ENCODE peak calls at places on chromosomes 3 and 15, in six cellular contexts. One of them, this sample, is unnamed.

GRCh38 chr15:79035111-79035601 is 55.4 kb downstream of the RASGRF1 start:
- DNase-seq in CD8-positive, alpha-beta memory T cell: no peak
- DNase-seq in kidney epithelial cell: peak
- DNase-seq in HCT116: no peak
- DNase-seq in neuronal stem cell: no peak
- DNase-seq in A549: no peak
- DNase-seq in this sample: no peak

GRCh38 chr3:155995525-155996370 is 124.6 kb upstream of the KCNAB1 start:
- DNase-seq in CD8-positive, alpha-beta memory T cell: no peak
- DNase-seq in kidney epithelial cell: no peak
- DNase-seq in HCT116: peak
- DNase-seq in neuronal stem cell: peak
- DNase-seq in A549: peak
- DNase-seq in this sample: no peak

GRCh38 chr3:56673781-56674457 is 9.1 kb downstream of the TASOR start:
- DNase-seq in CD8-positive, alpha-beta memory T cell: no peak
- DNase-seq in kidney epithelial cell: no peak
- DNase-seq in HCT116: no peak
- DNase-seq in neuronal stem cell: no peak
- DNase-seq in A549: no peak
- DNase-seq in this sample: no peak

GRCh38 chr15:63815796-63816533 is 17.8 kb downstream of the HERC1 start:
- DNase-seq in CD8-positive, alpha-beta memory T cell: no peak
- DNase-seq in kidney epithelial cell: no peak
- DNase-seq in HCT116: no peak
- DNase-seq in neuronal stem cell: no peak
- DNase-seq in A549: no peak
- DNase-seq in this sample: no peak

GRCh38 chr3:180401226-180401625 is 200.7 kb upstream of the TTC14 start:
- DNase-seq in CD8-positive, alpha-beta memory T cell: no peak
- DNase-seq in kidney epithelial cell: no peak
- DNase-seq in HCT116: no peak
- DNase-seq in neuronal stem cell: no peak
- DNase-seq in A549: no peak
- DNase-seq in this sample: no peak

GRCh38 chr15:79815468-79815867 is 81.3 kb downstream of the MTHFS start:
- DNase-seq in CD8-positive, alpha-beta memory T cell: no peak
- DNase-seq in kidney epithelial cell: no peak
- DNase-seq in HCT116: no peak
- DNase-seq in neuronal stem cell: no peak
- DNase-seq in A549: no peak
- DNase-seq in this sample: no peak

GRCh38 chr3:10940106-10940505 is 52.4 kb upstream of the SLC6A1 start:
- DNase-seq in CD8-positive, alpha-beta memory T cell: no peak
- DNase-seq in kidney epithelial cell: no peak
- DNase-seq in HCT116: no peak
- DNase-seq in neuronal stem cell: no peak
- DNase-seq in A549: no peak
- DNase-seq in this sample: no peak

GRCh38 chr15:68614621-68615035 is 35.8 kb downstream of the CORO2B start:
- DNase-seq in CD8-positive, alpha-beta memory T cell: no peak
- DNase-seq in kidney epithelial cell: no peak
- DNase-seq in HCT116: no peak
- DNase-seq in neuronal stem cell: peak
- DNase-seq in A549: no peak
- DNase-seq in this sample: no peak

GRCh38 chr3:155737844-155738460 is 6.9 kb downstream of the PLCH1 start:
- DNase-seq in CD8-positive, alpha-beta memory T cell: no peak
- DNase-seq in kidney epithelial cell: peak
- DNase-seq in HCT116: peak
- DNase-seq in neuronal stem cell: no peak
- DNase-seq in A549: peak
- DNase-seq in this sample: no peak

GRCh38 chr3:141661229-141662196 is 76.6 kb upstream of the RNF7 start:
- DNase-seq in CD8-positive, alpha-beta memory T cell: no peak
- DNase-seq in kidney epithelial cell: no peak
- DNase-seq in HCT116: no peak
- DNase-seq in neuronal stem cell: no peak
- DNase-seq in A549: no peak
- DNase-seq in this sample: no peak

GRCh38 chr3:196537319-196537984 is 22.3 kb upstream of the SMCO1 start:
- DNase-seq in CD8-positive, alpha-beta memory T cell: peak
- DNase-seq in kidney epithelial cell: no peak
- DNase-seq in HCT116: no peak
- DNase-seq in neuronal stem cell: peak
- DNase-seq in A549: no peak
- DNase-seq in this sample: no peak

GRCh38 chr15:73239564-73240208 is 129.1 kb downstream of the HCN4 start:
- DNase-seq in CD8-positive, alpha-beta memory T cell: no peak
- DNase-seq in kidney epithelial cell: no peak
- DNase-seq in HCT116: no peak
- DNase-seq in neuronal stem cell: no peak
- DNase-seq in A549: peak
- DNase-seq in this sample: no peak

GRCh38 chr15:94002026-94002425 is 229.3 kb upstream of the MCTP2 start:
- DNase-seq in CD8-positive, alpha-beta memory T cell: no peak
- DNase-seq in kidney epithelial cell: no peak
- DNase-seq in HCT116: no peak
- DNase-seq in neuronal stem cell: no peak
- DNase-seq in A549: no peak
- DNase-seq in this sample: no peak

GRCh38 chr3:117322866-117323265 is 613.3 kb downstream of the TUSC7 start:
- DNase-seq in CD8-positive, alpha-beta memory T cell: no peak
- DNase-seq in kidney epithelial cell: no peak
- DNase-seq in HCT116: no peak
- DNase-seq in neuronal stem cell: peak
- DNase-seq in A549: peak
- DNase-seq in this sample: peak

GRCh38 chr3:56467108-56467507 is 1.2 kb downstream of the ERC2 start:
- DNase-seq in CD8-positive, alpha-beta memory T cell: no peak
- DNase-seq in kidney epithelial cell: peak
- DNase-seq in HCT116: no peak
- DNase-seq in neuronal stem cell: peak
- DNase-seq in A549: peak
- DNase-seq in this sample: peak

GRCh38 chr3:4550957-4551754 is 58.0 kb downstream of the ITPR1 start:
- DNase-seq in CD8-positive, alpha-beta memory T cell: no peak
- DNase-seq in kidney epithelial cell: no peak
- DNase-seq in HCT116: no peak
- DNase-seq in neuronal stem cell: no peak
- DNase-seq in A549: no peak
- DNase-seq in this sample: no peak

GRCh38 chr3:115068799-115069198 is 78.3 kb downstream of the ZBTB20 start:
- DNase-seq in CD8-positive, alpha-beta memory T cell: no peak
- DNase-seq in kidney epithelial cell: no peak
- DNase-seq in HCT116: no peak
- DNase-seq in neuronal stem cell: no peak
- DNase-seq in A549: no peak
- DNase-seq in this sample: no peak

GRCh38 chr3:177482048-177482741 is 284.9 kb upstream of the TBL1XR1 start:
- DNase-seq in CD8-positive, alpha-beta memory T cell: no peak
- DNase-seq in kidney epithelial cell: no peak
- DNase-seq in HCT116: no peak
- DNase-seq in neuronal stem cell: no peak
- DNase-seq in A549: no peak
- DNase-seq in this sample: no peak

GRCh38 chr15:43292375-43293078 is 25.8 kb upstream of the TGM5 start:
- DNase-seq in CD8-positive, alpha-beta memory T cell: no peak
- DNase-seq in kidney epithelial cell: no peak
- DNase-seq in HCT116: no peak
- DNase-seq in neuronal stem cell: no peak
- DNase-seq in A549: no peak
- DNase-seq in this sample: no peak

GRCh38 chr3:160695906-160696305 is 18.9 kb downstream of the ARL14 start:
- DNase-seq in CD8-positive, alpha-beta memory T cell: no peak
- DNase-seq in kidney epithelial cell: no peak
- DNase-seq in HCT116: no peak
- DNase-seq in neuronal stem cell: no peak
- DNase-seq in A549: no peak
- DNase-seq in this sample: peak

GRCh38 chr15:65638107-65638506 is 16.4 kb downstream of the SLC24A1 start:
- DNase-seq in CD8-positive, alpha-beta memory T cell: no peak
- DNase-seq in kidney epithelial cell: no peak
- DNase-seq in HCT116: no peak
- DNase-seq in neuronal stem cell: no peak
- DNase-seq in A549: no peak
- DNase-seq in this sample: no peak

GRCh38 chr15:71800835-71801745 is 9.3 kb upstream of the NR2E3 start:
- DNase-seq in CD8-positive, alpha-beta memory T cell: no peak
- DNase-seq in kidney epithelial cell: no peak
- DNase-seq in HCT116: peak
- DNase-seq in neuronal stem cell: peak
- DNase-seq in A549: peak
- DNase-seq in this sample: no peak

GRCh38 chr3:14801668-14802067 is 17.1 kb upstream of the FGD5 start:
- DNase-seq in CD8-positive, alpha-beta memory T cell: no peak
- DNase-seq in kidney epithelial cell: no peak
- DNase-seq in HCT116: no peak
- DNase-seq in neuronal stem cell: no peak
- DNase-seq in A549: no peak
- DNase-seq in this sample: no peak

GRCh38 chr15:90620379-90621134 is 90.8 kb downstream of the CRTC3 start:
- DNase-seq in CD8-positive, alpha-beta memory T cell: no peak
- DNase-seq in kidney epithelial cell: no peak
- DNase-seq in HCT116: no peak
- DNase-seq in neuronal stem cell: no peak
- DNase-seq in A549: no peak
- DNase-seq in this sample: no peak

GRCh38 chr3:88141458-88142083 is 8.2 kb upstream of the C3orf38 start:
- DNase-seq in CD8-positive, alpha-beta memory T cell: no peak
- DNase-seq in kidney epithelial cell: no peak
- DNase-seq in HCT116: no peak
- DNase-seq in neuronal stem cell: no peak
- DNase-seq in A549: no peak
- DNase-seq in this sample: peak

GRCh38 chr3:137121704-137122314 is 164.0 kb downstream of the IL20RB start:
- DNase-seq in CD8-positive, alpha-beta memory T cell: no peak
- DNase-seq in kidney epithelial cell: peak
- DNase-seq in HCT116: peak
- DNase-seq in neuronal stem cell: peak
- DNase-seq in A549: peak
- DNase-seq in this sample: peak

GRCh38 chr15:77027111-77027696 is 32.3 kb downstream of the PSTPIP1 start:
- DNase-seq in CD8-positive, alpha-beta memory T cell: no peak
- DNase-seq in kidney epithelial cell: no peak
- DNase-seq in HCT116: no peak
- DNase-seq in neuronal stem cell: no peak
- DNase-seq in A549: no peak
- DNase-seq in this sample: no peak
- H3K4me3 ChIP-seq in CD8-positive, alpha-beta memory T cell: no peak
- H3K4me3 ChIP-seq in kidney epithelial cell: no peak
- H3K4me3 ChIP-seq in HCT116: no peak
- H3K4me3 ChIP-seq in neuronal stem cell: peak
- H3K4me3 ChIP-seq in A549: no peak
- H3K4me3 ChIP-seq in this sample: no peak

DNA sequence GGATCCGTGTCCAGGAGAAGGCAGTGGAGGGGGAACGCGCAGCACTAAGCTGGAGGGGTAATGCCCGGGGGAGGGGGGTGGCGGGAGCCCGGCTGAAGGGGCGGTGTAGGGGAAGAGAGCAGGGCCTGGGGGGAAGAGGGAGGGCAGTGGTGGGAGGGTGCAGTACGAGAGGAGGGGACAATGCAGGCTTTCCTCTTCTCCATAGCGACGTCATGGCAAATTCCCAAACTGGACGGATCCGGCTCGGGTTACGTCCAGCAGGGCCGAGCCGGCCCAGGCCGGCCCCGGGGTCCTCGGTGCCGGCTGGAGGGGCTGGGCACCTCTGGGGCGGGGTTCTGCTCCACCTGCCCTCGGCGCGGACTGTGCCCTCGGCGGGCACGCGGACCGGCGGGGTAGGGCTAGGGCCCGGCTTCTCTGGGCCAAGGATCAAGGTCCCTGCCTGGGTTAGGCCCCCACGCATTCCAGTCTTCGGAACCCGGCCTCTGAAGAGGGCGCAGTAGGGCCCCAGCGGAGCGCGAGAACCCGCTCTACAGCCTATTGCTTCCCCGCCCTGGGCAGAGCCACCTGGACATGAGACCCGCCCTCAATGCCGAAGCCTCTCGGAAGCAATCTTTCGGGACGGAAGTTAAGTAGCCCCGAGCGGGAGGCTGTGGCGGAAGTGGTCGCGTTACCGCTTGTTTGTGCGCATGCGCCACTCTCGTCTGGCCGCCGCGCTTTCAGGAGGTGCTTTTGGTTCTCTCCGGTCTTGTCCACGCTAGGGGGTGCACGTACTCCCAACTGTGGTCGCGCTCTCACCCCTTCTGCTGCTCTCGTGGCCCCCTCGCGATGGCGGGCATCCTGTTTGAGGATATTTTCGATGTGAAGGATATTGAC is 1.4 kb downstream of the POLR2H start:
- DNase-seq in CD8-positive, alpha-beta memory T cell: peak
- DNase-seq in kidney epithelial cell: peak
- DNase-seq in HCT116: peak
- DNase-seq in neuronal stem cell: peak
- DNase-seq in A549: peak
- DNase-seq in this sample: peak
- H3K4me3 ChIP-seq in CD8-positive, alpha-beta memory T cell: peak
- H3K4me3 ChIP-seq in kidney epithelial cell: peak
- H3K4me3 ChIP-seq in HCT116: peak
- H3K4me3 ChIP-seq in neuronal stem cell: peak
- H3K4me3 ChIP-seq in A549: peak
- H3K4me3 ChIP-seq in this sample: peak

GRCh38 chr15:83582386-83582785 is 71.5 kb upstream of the ADAMTSL3 start:
- DNase-seq in CD8-positive, alpha-beta memory T cell: no peak
- DNase-seq in kidney epithelial cell: no peak
- DNase-seq in HCT116: no peak
- DNase-seq in neuronal stem cell: no peak
- DNase-seq in A549: no peak
- DNase-seq in this sample: peak
- H3K4me3 ChIP-seq in CD8-positive, alpha-beta memory T cell: no peak
- H3K4me3 ChIP-seq in kidney epithelial cell: no peak
- H3K4me3 ChIP-seq in HCT116: no peak
- H3K4me3 ChIP-seq in neuronal stem cell: no peak
- H3K4me3 ChIP-seq in A549: no peak
- H3K4me3 ChIP-seq in this sample: no peak

DNA sequence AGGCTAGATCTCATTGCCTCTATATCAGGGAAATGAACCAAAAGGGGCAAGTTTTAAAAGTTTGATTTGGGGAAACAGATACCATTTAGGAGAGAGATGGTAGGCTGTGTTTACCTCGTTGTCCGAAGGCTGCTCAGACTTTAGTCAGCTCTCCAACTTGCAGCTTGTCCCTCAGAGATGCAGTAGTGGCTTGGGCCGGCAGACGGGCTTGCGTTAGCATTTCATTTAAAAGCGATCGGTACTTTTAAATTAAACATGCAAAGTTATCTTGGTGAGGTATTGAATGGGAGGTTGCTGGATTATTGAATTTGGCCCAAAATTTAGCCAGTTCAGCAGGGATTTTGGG is 26.2 kb downstream of the EEFSEC start:
- DNase-seq in CD8-positive, alpha-beta memory T cell: no peak
- DNase-seq in kidney epithelial cell: no peak
- DNase-seq in HCT116: no peak
- DNase-seq in neuronal stem cell: no peak
- DNase-seq in A549: no peak
- DNase-seq in this sample: no peak
- H3K4me3 ChIP-seq in CD8-positive, alpha-beta memory T cell: no peak
- H3K4me3 ChIP-seq in kidney epithelial cell: no peak
- H3K4me3 ChIP-seq in HCT116: no peak
- H3K4me3 ChIP-seq in neuronal stem cell: no peak
- H3K4me3 ChIP-seq in A549: no peak
- H3K4me3 ChIP-seq in this sample: no peak

This sample was measured in retinal pigment epithelial cell.